ENCODE peak calls at places on chromosomes 3 and 15, in ten cellular contexts. P is H1, T is upper lobe of left lung, U is H9, W is ovary, K is right atrium auricular region, M is Peyer's patch, I is heart right ventricle, C is heart left ventricle, H is transverse colon. Q is an unnamed sample. For H3K9me3, the result is how much of the 10 kb centered on the place peaks cover.

GRCh38 chr3:61925721-61926120 is 364.4 kb downstream of the PTPRG start:
- DNase-seq in P (no peak), T (no peak), U (no peak), W (no peak), K (no peak), M (no peak), I (no peak), C (no peak), H (no peak), Q (no peak)

GRCh38 chr3:194100856-194101390 is 35.0 kb upstream of the HES1 start:
- DNase-seq in P (no peak), T (no peak), U (no peak), W (no peak), K (no peak), M (no peak), I (no peak), C (no peak), H (peak), Q (no peak)

GRCh38 chr3:31878231-31878838 is 102.7 kb downstream of the OSBPL10 start:
- DNase-seq in P (no peak), T (no peak), U (no peak), W (no peak), K (no peak), M (no peak), I (no peak), C (no peak), H (no peak), Q (no peak)

GRCh38 chr15:81372571-81372970 is 1.4 kb downstream of the TMC3 start:
- DNase-seq in P (no peak), T (no peak), U (no peak), W (no peak), K (no peak), M (no peak), I (no peak), C (no peak), H (no peak), Q (no peak)

GRCh38 chr3:95341314-95341713 is 1278.5 kb downstream of the NSUN3 start:
- DNase-seq in P (no peak), T (no peak), U (no peak), W (no peak), K (no peak), M (peak), I (no peak), C (no peak), H (peak), Q (no peak)

GRCh38 chr3:118501152-118501551 is 533.5 kb downstream of the IGSF11 start:
- DNase-seq in P (no peak), T (peak), U (peak), W (no peak), K (no peak), M (no peak), I (peak), C (peak), H (peak), Q (no peak)

GRCh38 chr15:83854950-83855707 is 201.2 kb downstream of the ADAMTSL3 start:
- DNase-seq in P (no peak), T (no peak), U (no peak), W (no peak), K (no peak), M (no peak), I (peak), C (peak), H (no peak), Q (no peak)

GRCh38 chr3:4196748-4197147 is 106.4 kb upstream of the SETMAR start:
- DNase-seq in P (no peak), T (no peak), U (no peak), W (no peak), K (no peak), M (no peak), I (no peak), C (no peak), H (no peak), Q (no peak)

GRCh38 chr3:10758304-10759037 is 57.6 kb upstream of the SLC6A11 start:
- DNase-seq in P (no peak), T (peak), U (peak), W (no peak), K (no peak), M (peak), I (peak), C (peak), H (peak), Q (peak)

GRCh38 chr3:139310474-139310933 is 33.3 kb upstream of the MRPS22 start:
- DNase-seq in P (no peak), T (no peak), U (no peak), W (no peak), K (no peak), M (no peak), I (no peak), C (no peak), H (no peak), Q (no peak)

GRCh38 chr15:60155661-60156060 is 151.6 kb downstream of the FOXB1 start:
- DNase-seq in P (no peak), T (no peak), U (no peak), W (no peak), K (no peak), M (no peak), I (no peak), C (no peak), H (no peak), Q (no peak)

GRCh38 chr3:39668420-39668819 is 141.0 kb upstream of the MYRIP start:
- DNase-seq in P (no peak), T (no peak), U (no peak), W (no peak), K (no peak), M (no peak), I (peak), C (no peak), H (no peak), Q (no peak)

GRCh38 chr3:138875754-138876664 is 41.3 kb upstream of the PIK3CB start:
- DNase-seq in P (no peak), T (no peak), U (no peak), W (no peak), K (no peak), M (no peak), I (no peak), C (no peak), H (no peak), Q (no peak)

GRCh38 chr3:170764017-170764416 is 106.0 kb downstream of the RPL22L1 start:
- DNase-seq in P (no peak), T (no peak), U (no peak), W (no peak), K (no peak), M (no peak), I (no peak), C (no peak), H (no peak), Q (no peak)

DNA sequence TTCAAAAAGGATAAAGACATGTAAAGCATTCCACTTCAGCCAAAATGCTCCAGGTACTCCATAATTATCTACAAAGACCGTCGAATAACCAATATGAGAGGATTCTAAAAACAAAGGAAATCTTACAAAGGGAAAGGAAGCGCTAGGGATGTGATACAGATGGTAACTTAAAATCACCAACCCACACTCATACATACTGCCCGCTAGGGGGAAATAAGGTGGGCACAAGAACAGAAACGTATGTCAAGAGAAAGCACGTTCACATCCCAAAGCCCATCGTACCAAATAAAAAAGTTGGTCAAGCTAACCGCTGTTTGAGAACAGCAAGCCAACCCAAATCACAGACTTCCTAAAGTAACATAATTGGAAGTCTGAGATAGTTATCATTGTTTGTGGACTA is 429.4 kb downstream of the SHQ1 start:
- DNase-seq in P (no peak), T (no peak), U (no peak), W (no peak), K (no peak), M (no peak), I (no peak), C (no peak), H (no peak), Q (no peak)
- H3K9me3 ChIP-seq in P (under half), T (under half), U (under half), W (under half), K (under half), M (under half), I (under half), C (under half), H (under half), Q (under half)

DNA sequence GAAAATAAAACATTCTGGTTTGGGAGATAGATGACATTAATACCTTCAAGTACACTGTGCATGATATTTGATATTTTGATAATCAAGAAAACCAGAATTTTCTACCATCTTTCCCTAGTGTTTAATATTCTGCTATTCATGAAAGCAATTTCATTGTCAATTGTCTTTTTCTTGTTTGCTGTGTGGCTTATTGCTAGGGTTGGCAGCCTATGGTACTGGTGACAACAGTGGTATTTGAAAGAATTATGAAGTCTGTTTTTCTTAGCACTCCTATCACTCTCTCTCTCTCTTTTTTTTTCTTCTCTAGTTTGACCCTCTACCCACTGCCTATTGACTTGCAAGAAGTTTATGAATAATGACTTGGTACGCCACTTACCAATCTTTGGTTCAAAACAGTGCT is 15.4 kb downstream of the RNF13 start:
- DNase-seq in P (no peak), T (no peak), U (no peak), W (no peak), K (no peak), M (no peak), I (no peak), C (no peak), H (no peak), Q (no peak)
- H3K9me3 ChIP-seq in P (under half), T (under half), U (under half), W (under half), K (under half), M (under half), I (under half), C (under half), H (under half), Q (under half)

GRCh38 chr3:133486658-133487057 is 86.8 kb downstream of the BFSP2 start:
- DNase-seq in P (no peak), T (no peak), U (no peak), W (no peak), K (no peak), M (no peak), I (no peak), C (no peak), H (no peak), Q (no peak)
- H3K9me3 ChIP-seq in P (under half), T (under half), U (under half), W (under half), K (under half), M (under half), I (under half), C (under half), H (under half), Q (under half)

GRCh38 chr3:93855406-93855805 is 118.3 kb downstream of the PROS1 start:
- DNase-seq in P (no peak), T (no peak), U (no peak), W (no peak), K (no peak), M (no peak), I (no peak), C (no peak), H (no peak), Q (no peak)
- H3K9me3 ChIP-seq in P (half or more), T (under half), U (under half), W (under half), K (under half), M (under half), I (under half), C (under half), H (under half), Q (under half)

GRCh38 chr3:156461889-156462288 is 93.0 kb downstream of the SSR3 start:
- DNase-seq in P (no peak), T (no peak), U (no peak), W (no peak), K (no peak), M (no peak), I (no peak), C (no peak), H (no peak), Q (no peak)

GRCh38 chr3:156465222-156465621 is 89.7 kb downstream of the SSR3 start:
- DNase-seq in P (no peak), T (no peak), U (no peak), W (no peak), K (no peak), M (no peak), I (no peak), C (no peak), H (no peak), Q (no peak)

GRCh38 chr3:156459434-156459833 is 95.5 kb downstream of the SSR3 start:
- DNase-seq in P (no peak), T (no peak), U (no peak), W (no peak), K (no peak), M (no peak), I (peak), C (peak), H (no peak), Q (no peak)

GRCh38 chr3:156460206-156460609 is 94.7 kb downstream of the SSR3 start:
- DNase-seq in P (no peak), T (no peak), U (no peak), W (no peak), K (no peak), M (no peak), I (no peak), C (no peak), H (no peak), Q (no peak)

DNA sequence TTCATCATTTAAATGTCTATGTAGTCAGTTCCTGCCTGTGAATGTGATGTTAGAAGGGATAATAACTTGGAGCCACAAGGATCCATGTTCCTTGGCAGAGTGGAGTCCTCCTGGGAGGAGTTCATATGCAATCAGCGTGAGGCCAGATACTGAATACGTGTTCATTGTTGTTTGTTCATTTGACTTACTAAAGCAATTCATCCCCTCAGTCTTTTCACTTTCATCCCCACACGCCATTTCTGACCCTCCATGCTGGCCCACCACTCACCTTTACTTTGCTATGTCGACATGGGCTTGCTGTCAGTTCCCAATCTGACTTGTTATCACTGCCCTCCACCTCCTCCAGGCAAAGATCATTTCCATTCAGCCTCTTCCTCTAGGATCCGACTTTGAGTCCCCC is 91.8 kb downstream of the SSR3 start:
- DNase-seq in P (no peak), T (no peak), U (no peak), W (no peak), K (no peak), M (no peak), I (no peak), C (no peak), H (no peak), Q (no peak)
- H3K9me3 ChIP-seq in P (under half), T (under half), U (under half), W (under half), K (under half), M (under half), I (under half), C (under half), H (under half), Q (under half)